ENCODE peak calls at places on chromosomes 16 and 17, in five cellular contexts. N, H, Y, I and U are unnamed samples.

GRCh38 chr17:21024024-21024423 is 18.8 kb downstream of the USP22 start:
- DNase-seq in N (no peak), H (no peak), Y (no peak), I (no peak), U (peak; percentile 13)

GRCh38 chr17:58326609-58327341 is 1.8 kb downstream of the TSPOAP1 start:
- DNase-seq in N (peak; percentile 11), H (no peak), Y (no peak), I (no peak), U (no peak)

GRCh38 chr16:27108826-27109665 is 42.3 kb downstream of the C16orf82 start:
- DNase-seq in N (no peak), H (no peak), Y (no peak), I (no peak), U (no peak)

GRCh38 chr16:84582958-84583516 is 34.8 kb downstream of the COTL1 start:
- DNase-seq in N (no peak), H (no peak), Y (no peak), I (peak; percentile 87), U (peak; percentile 82)

GRCh38 chr17:75153854-75154194 is 488 bp downstream of the JPT1 start:
- DNase-seq in N (no peak), H (no peak), Y (no peak), I (peak; percentile 27), U (no peak)

GRCh38 chr16:75304521-75305363 is 53.3 kb upstream of the BCAR1 start:
- DNase-seq in N (peak; percentile 72), H (peak; percentile 80), Y (peak; percentile 29), I (peak; percentile 89), U (peak; percentile 64)

GRCh38 chr16:78740269-78740668 is 640.8 kb downstream of the WWOX start:
- DNase-seq in N (no peak), H (no peak), Y (no peak), I (no peak), U (no peak)

GRCh38 chr17:36183001-36183810 is 6.8 kb upstream of the TBC1D3B start:
- DNase-seq in N (peak; percentile 79), H (peak; percentile 73), Y (peak; percentile 83), I (peak; percentile 98), U (peak; percentile 93)

GRCh38 chr16:75238132-75238852 is 13.1 kb downstream of the BCAR1 start:
- DNase-seq in N (peak; percentile 86), H (peak; percentile 81), Y (peak; percentile 81), I (peak; percentile 94), U (peak; percentile 94)

GRCh38 chr16:63787014-63787413 is 1334.8 kb downstream of the CDH11 start:
- DNase-seq in N (no peak), H (no peak), Y (no peak), I (no peak), U (no peak)

GRCh38 chr17:17141860-17142552 is 64.1 kb downstream of the PLD6 start:
- DNase-seq in N (no peak), H (no peak), Y (peak; percentile 52), I (peak; percentile 79), U (peak; percentile 82)

GRCh38 chr16:75000481-75001081 is 1.8 kb downstream of the ZNRF1 start:
- DNase-seq in N (peak; percentile 26), H (peak; percentile 22), Y (no peak), I (peak; percentile 17), U (peak; percentile 27)

GRCh38 chr16:52906271-52906670 is 146.4 kb downstream of the CHD9NB start:
- DNase-seq in N (no peak), H (no peak), Y (no peak), I (no peak), U (no peak)

GRCh38 chr17:78105551-78105950 is 23.0 kb downstream of the TMC6 start:
- DNase-seq in N (no peak), H (no peak), Y (no peak), I (no peak), U (no peak)

GRCh38 chr17:4270746-4271145 is 7.0 kb upstream of the ANKFY1 start:
- DNase-seq in N (no peak), H (no peak), Y (no peak), I (no peak), U (no peak)

GRCh38 chr17:44122825-44123355 is 551 bp downstream of the HDAC5 start:
- DNase-seq in N (no peak), H (no peak), Y (peak; percentile 39), I (no peak), U (no peak)

GRCh38 chr17:2215616-2216364 is 87.8 kb downstream of the SMG6 start:
- DNase-seq in N (peak; percentile 74), H (peak; percentile 73), Y (peak; percentile 42), I (peak; percentile 76), U (no peak)

GRCh38 chr17:56887105-56887504 is 26.7 kb downstream of the TRIM25 start:
- DNase-seq in N (no peak), H (no peak), Y (no peak), I (no peak), U (no peak)

GRCh38 chr17:79812969-79813825 is 16.3 kb upstream of the CBX8 start:
- DNase-seq in N (peak; percentile 39), H (peak; percentile 38), Y (no peak), I (no peak), U (peak; percentile 76)

GRCh38 chr17:56319531-56319930 is 166.3 kb downstream of the ANKFN1 start:
- DNase-seq in N (no peak), H (no peak), Y (no peak), I (peak; percentile 61), U (peak; percentile 37)

GRCh38 chr16:73152731-73153130 is 104.8 kb upstream of the ZFHX3 start:
- DNase-seq in N (no peak), H (no peak), Y (no peak), I (no peak), U (peak; percentile 32)

GRCh38 chr17:56112086-56112485 is 41.2 kb upstream of the ANKFN1 start:
- DNase-seq in N (no peak), H (no peak), Y (no peak), I (peak; percentile 70), U (peak; percentile 30)

GRCh38 chr17:34853916-34854315 is 107.3 kb downstream of the CCT6B start:
- DNase-seq in N (no peak), H (no peak), Y (no peak), I (no peak), U (no peak)

GRCh38 chr16:89426736-89427525 is 63.4 kb downstream of the ANKRD11 start:
- DNase-seq in N (no peak), H (no peak), Y (no peak), I (no peak), U (no peak)

GRCh38 chr17:49926886-49927285 is 42.1 kb upstream of the DLX4 start:
- DNase-seq in N (peak; percentile 83), H (peak; percentile 90), Y (no peak), I (peak; percentile 88), U (no peak)

GRCh38 chr16:67448580-67448979 is 17.7 kb downstream of the HSD11B2 start:
- DNase-seq in N (no peak), H (no peak), Y (no peak), I (no peak), U (no peak)

GRCh38 chr17:80025796-80026195 is 9.9 kb downstream of the TBC1D16 start:
- DNase-seq in N (peak; percentile 12), H (no peak), Y (no peak), I (no peak), U (no peak)

GRCh38 chr16:85138825-85139627 is 26.8 kb upstream of the CIBAR2 start:
- DNase-seq in N (no peak), H (no peak), Y (no peak), I (no peak), U (no peak)

GRCh38 chr17:57283203-57283971 is 27.1 kb downstream of the MSI2 start:
- DNase-seq in N (no peak), H (no peak), Y (no peak), I (no peak), U (no peak)

GRCh38 chr17:29677139-29677834 is 54.6 kb upstream of the CORO6 start:
- DNase-seq in N (peak; percentile 37), H (peak; percentile 56), Y (no peak), I (no peak), U (no peak)

GRCh38 chr16:77761204-77761603 is 27.2 kb upstream of the VAT1L start:
- DNase-seq in N (no peak), H (no peak), Y (no peak), I (no peak), U (no peak)

GRCh38 chr16:67969286-67970039 is 1.0 kb upstream of the SLC12A4 start:
- DNase-seq in N (no peak), H (peak; percentile 41), Y (no peak), I (no peak), U (no peak)

GRCh38 chr16:12420661-12421209 is 383.0 kb downstream of the CPPED1 start:
- DNase-seq in N (no peak), H (no peak), Y (no peak), I (no peak), U (no peak)

GRCh38 chr17:37821025-37821713 is 76.3 kb upstream of the HNF1B start:
- DNase-seq in N (no peak), H (no peak), Y (no peak), I (no peak), U (no peak)

GRCh38 chr16:81547194-81547918 is 102.7 kb downstream of the CMIP start:
- DNase-seq in N (no peak), H (no peak), Y (no peak), I (no peak), U (no peak)